ENCODE peak calls at places on chromosomes 1 and 21, in six cellular contexts. One of them, this sample, is unnamed.

GRCh38 chr1:111204211-111204883 is 3.9 kb upstream of the DENND2D start:
- DNase-seq in neuronal stem cell: no peak
- DNase-seq in H1: no peak
- DNase-seq in mesenchymal stem cell: no peak
- DNase-seq in IMR-90: no peak
- DNase-seq in trophoblast cell: no peak
- DNase-seq in this sample: no peak

GRCh38 chr1:71083271-71083670 is 2.4 kb upstream of the ZRANB2 start:
- DNase-seq in neuronal stem cell: no peak
- DNase-seq in trophoblast cell: no peak
- DNase-seq in IMR-90: no peak
- DNase-seq in H1: no peak
- DNase-seq in mesenchymal stem cell: peak
- DNase-seq in this sample: no peak

GRCh38 chr21:24110846-24111245 is 1496.4 kb downstream of the MRPL39 start:
- DNase-seq in mesenchymal stem cell: no peak
- DNase-seq in H1: no peak
- DNase-seq in neuronal stem cell: no peak
- DNase-seq in trophoblast cell: no peak
- DNase-seq in IMR-90: peak
- DNase-seq in this sample: no peak

GRCh38 chr21:17829472-17829871 is 10.3 kb upstream of the C21orf91 start:
- DNase-seq in trophoblast cell: peak
- DNase-seq in neuronal stem cell: no peak
- DNase-seq in IMR-90: peak
- DNase-seq in H1: no peak
- DNase-seq in mesenchymal stem cell: no peak
- DNase-seq in this sample: no peak

GRCh38 chr1:205350626-205351235 is 6.0 kb downstream of the KLHDC8A start:
- DNase-seq in neuronal stem cell: no peak
- DNase-seq in H1: no peak
- DNase-seq in trophoblast cell: no peak
- DNase-seq in mesenchymal stem cell: no peak
- DNase-seq in IMR-90: no peak
- DNase-seq in this sample: peak

GRCh38 chr1:153976819-153977249 is 640 bp downstream of the JTB start:
- DNase-seq in neuronal stem cell: no peak
- DNase-seq in mesenchymal stem cell: no peak
- DNase-seq in trophoblast cell: no peak
- DNase-seq in IMR-90: no peak
- DNase-seq in H1: no peak
- DNase-seq in this sample: no peak

GRCh38 chr1:185813401-185813979 is 79.3 kb downstream of the HMCN1 start:
- DNase-seq in trophoblast cell: peak
- DNase-seq in mesenchymal stem cell: peak
- DNase-seq in neuronal stem cell: peak
- DNase-seq in IMR-90: peak
- DNase-seq in H1: no peak
- DNase-seq in this sample: no peak

GRCh38 chr1:223771814-223772770 is 59.8 kb downstream of the CAPN2 start:
- DNase-seq in IMR-90: peak
- DNase-seq in H1: peak
- DNase-seq in mesenchymal stem cell: peak
- DNase-seq in neuronal stem cell: no peak
- DNase-seq in trophoblast cell: peak
- DNase-seq in this sample: peak

GRCh38 chr1:18880585-18880984 is 21.1 kb upstream of the TAS1R2 start:
- DNase-seq in trophoblast cell: no peak
- DNase-seq in neuronal stem cell: no peak
- DNase-seq in H1: no peak
- DNase-seq in mesenchymal stem cell: no peak
- DNase-seq in IMR-90: no peak
- DNase-seq in this sample: no peak

GRCh38 chr1:241964550-241965241 is 7.1 kb downstream of the BECN2 start:
- DNase-seq in neuronal stem cell: no peak
- DNase-seq in H1: no peak
- DNase-seq in IMR-90: peak
- DNase-seq in mesenchymal stem cell: no peak
- DNase-seq in trophoblast cell: peak
- DNase-seq in this sample: no peak

GRCh38 chr1:179637211-179637860 is 45.7 kb downstream of the TDRD5 start:
- DNase-seq in IMR-90: no peak
- DNase-seq in trophoblast cell: no peak
- DNase-seq in neuronal stem cell: no peak
- DNase-seq in mesenchymal stem cell: no peak
- DNase-seq in H1: no peak
- DNase-seq in this sample: no peak

DNA sequence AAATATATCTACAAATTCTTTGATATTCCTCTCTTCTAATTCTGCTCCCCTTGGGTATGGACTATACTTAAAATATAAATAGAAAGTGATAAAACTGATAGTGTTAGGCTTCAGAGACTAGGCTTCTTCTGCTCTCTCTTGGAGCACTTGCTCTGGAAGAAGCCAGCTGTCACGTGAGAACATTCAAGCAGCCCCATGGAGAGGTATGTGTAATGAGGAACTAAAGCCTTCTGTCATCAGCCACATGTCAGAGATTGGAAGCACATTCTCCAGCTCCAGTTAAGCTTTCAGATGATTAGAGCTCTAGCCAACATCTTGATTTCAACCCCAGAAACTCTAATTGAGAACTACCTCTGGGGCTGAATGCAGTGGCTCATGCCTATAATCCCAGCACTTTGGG is 34.3 kb downstream of the XKR8 start:
- DNase-seq in mesenchymal stem cell: no peak
- DNase-seq in IMR-90: no peak
- DNase-seq in trophoblast cell: peak
- DNase-seq in neuronal stem cell: no peak
- DNase-seq in H1: no peak
- DNase-seq in this sample: no peak
- H2AFZ ChIP-seq in mesenchymal stem cell: no peak
- H2AFZ ChIP-seq in IMR-90: no peak
- H2AFZ ChIP-seq in trophoblast cell: no peak
- H2AFZ ChIP-seq in neuronal stem cell: no peak
- H2AFZ ChIP-seq in H1: no peak
- H2AFZ ChIP-seq in this sample: no peak

GRCh38 chr1:151457911-151458882 is 1.1 kb downstream of the POGZ start:
- DNase-seq in IMR-90: peak
- DNase-seq in trophoblast cell: peak
- DNase-seq in mesenchymal stem cell: peak
- DNase-seq in neuronal stem cell: peak
- DNase-seq in H1: peak
- DNase-seq in this sample: peak
- H4K8ac ChIP-seq in IMR-90: peak
- H4K8ac ChIP-seq in trophoblast cell: peak
- H4K8ac ChIP-seq in mesenchymal stem cell: no peak
- H4K8ac ChIP-seq in neuronal stem cell: no peak
- H4K8ac ChIP-seq in H1: no peak
- H4K8ac ChIP-seq in this sample: no peak

GRCh38 chr1:206575894-206576737 is 36.1 kb downstream of the EIF2D start:
- DNase-seq in H1: no peak
- DNase-seq in trophoblast cell: no peak
- DNase-seq in mesenchymal stem cell: no peak
- DNase-seq in IMR-90: no peak
- DNase-seq in neuronal stem cell: no peak
- DNase-seq in this sample: no peak
- H2AFZ ChIP-seq in H1: no peak
- H2AFZ ChIP-seq in trophoblast cell: no peak
- H2AFZ ChIP-seq in mesenchymal stem cell: no peak
- H2AFZ ChIP-seq in IMR-90: no peak
- H2AFZ ChIP-seq in neuronal stem cell: no peak
- H2AFZ ChIP-seq in this sample: no peak

DNA sequence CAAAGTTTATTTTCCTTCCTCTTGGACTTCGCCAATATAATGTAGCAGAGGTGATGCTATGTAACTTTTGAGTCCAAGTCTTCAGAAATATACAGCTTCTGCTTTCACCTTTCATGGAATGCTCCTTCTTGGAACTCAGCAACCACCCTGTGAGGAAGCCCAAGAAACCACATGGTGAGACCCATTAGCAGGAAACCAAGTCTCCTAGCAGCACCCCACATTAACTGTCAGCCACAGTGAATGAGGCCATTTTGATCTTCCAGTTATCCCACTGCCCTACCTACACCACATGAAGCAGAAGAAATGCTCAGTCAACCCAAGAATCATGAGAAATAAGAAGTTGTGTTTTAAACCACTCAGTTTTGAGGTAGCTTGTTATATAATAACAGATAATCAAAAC is 58.2 kb downstream of the PAPPA2 start:
- DNase-seq in trophoblast cell: no peak
- DNase-seq in H1: no peak
- DNase-seq in IMR-90: no peak
- DNase-seq in neuronal stem cell: no peak
- DNase-seq in mesenchymal stem cell: no peak
- DNase-seq in this sample: no peak
- H4K8ac ChIP-seq in trophoblast cell: no peak
- H4K8ac ChIP-seq in H1: no peak
- H4K8ac ChIP-seq in IMR-90: no peak
- H4K8ac ChIP-seq in neuronal stem cell: no peak
- H4K8ac ChIP-seq in mesenchymal stem cell: no peak
- H4K8ac ChIP-seq in this sample: no peak

GRCh38 chr1:172145231-172145651 is 275.2 kb upstream of the C1orf105 start:
- DNase-seq in IMR-90: peak
- DNase-seq in trophoblast cell: no peak
- DNase-seq in mesenchymal stem cell: peak
- DNase-seq in H1: no peak
- DNase-seq in neuronal stem cell: no peak
- DNase-seq in this sample: no peak
- H2AFZ ChIP-seq in IMR-90: peak
- H2AFZ ChIP-seq in trophoblast cell: no peak
- H2AFZ ChIP-seq in mesenchymal stem cell: no peak
- H2AFZ ChIP-seq in H1: no peak
- H2AFZ ChIP-seq in neuronal stem cell: peak
- H2AFZ ChIP-seq in this sample: no peak

DNA sequence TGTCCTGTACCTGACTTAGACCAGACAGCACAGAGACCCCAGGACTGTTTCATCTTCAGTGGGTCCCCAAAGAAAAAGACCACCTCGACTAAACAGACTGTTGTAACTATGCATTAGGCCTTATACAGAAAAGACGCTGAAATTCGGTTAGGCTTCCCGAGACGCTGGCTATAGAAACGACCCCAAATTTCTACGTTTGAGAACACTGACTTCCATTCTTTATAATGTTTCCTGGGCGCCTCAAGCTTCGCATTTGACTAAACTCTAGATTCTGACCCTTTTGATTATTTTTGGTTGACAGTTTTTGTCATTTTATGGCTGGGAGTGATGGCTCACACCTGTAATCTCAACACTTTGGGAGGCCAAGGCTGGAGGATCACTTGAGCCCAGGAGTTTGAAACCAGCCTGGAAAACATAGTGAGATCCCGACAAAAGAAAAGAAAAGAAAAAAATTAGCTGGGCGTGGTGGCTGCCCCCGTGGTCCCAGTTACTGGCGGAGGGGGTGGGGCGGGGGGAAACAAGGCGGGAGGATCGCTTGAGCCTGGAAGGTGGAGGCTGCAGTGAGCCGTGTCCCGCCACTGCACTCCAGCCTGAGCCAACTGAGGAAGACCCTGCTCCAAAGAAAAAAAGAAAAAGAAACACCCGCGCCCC is 861 bp upstream of the TRAPPC10 start:
- DNase-seq in mesenchymal stem cell: no peak
- DNase-seq in neuronal stem cell: no peak
- DNase-seq in H1: no peak
- DNase-seq in IMR-90: no peak
- DNase-seq in trophoblast cell: no peak
- DNase-seq in this sample: peak
- H4K8ac ChIP-seq in mesenchymal stem cell: peak
- H4K8ac ChIP-seq in neuronal stem cell: no peak
- H4K8ac ChIP-seq in H1: peak
- H4K8ac ChIP-seq in IMR-90: peak
- H4K8ac ChIP-seq in trophoblast cell: peak
- H4K8ac ChIP-seq in this sample: no peak

GRCh38 chr1:100785399-100786082 is 66.0 kb downstream of the VCAM1 start:
- DNase-seq in mesenchymal stem cell: peak
- DNase-seq in trophoblast cell: no peak
- DNase-seq in H1: no peak
- DNase-seq in IMR-90: peak
- DNase-seq in neuronal stem cell: no peak
- DNase-seq in this sample: no peak
- H2AFZ ChIP-seq in mesenchymal stem cell: no peak
- H2AFZ ChIP-seq in trophoblast cell: no peak
- H2AFZ ChIP-seq in H1: peak
- H2AFZ ChIP-seq in IMR-90: no peak
- H2AFZ ChIP-seq in neuronal stem cell: peak
- H2AFZ ChIP-seq in this sample: no peak

GRCh38 chr1:208785629-208786028 is 541.4 kb upstream of the PLXNA2 start:
- DNase-seq in trophoblast cell: no peak
- DNase-seq in mesenchymal stem cell: no peak
- DNase-seq in H1: no peak
- DNase-seq in neuronal stem cell: no peak
- DNase-seq in IMR-90: no peak
- DNase-seq in this sample: no peak

GRCh38 chr1:208788013-208788412 is 543.8 kb upstream of the PLXNA2 start:
- DNase-seq in mesenchymal stem cell: no peak
- DNase-seq in neuronal stem cell: no peak
- DNase-seq in IMR-90: no peak
- DNase-seq in trophoblast cell: no peak
- DNase-seq in H1: no peak
- DNase-seq in this sample: no peak

GRCh38 chr1:208793946-208794345 is 549.8 kb upstream of the PLXNA2 start:
- DNase-seq in neuronal stem cell: no peak
- DNase-seq in IMR-90: no peak
- DNase-seq in mesenchymal stem cell: no peak
- DNase-seq in H1: no peak
- DNase-seq in trophoblast cell: peak
- DNase-seq in this sample: no peak

GRCh38 chr1:208787219-208787618 is 543.0 kb upstream of the PLXNA2 start:
- DNase-seq in H1: no peak
- DNase-seq in IMR-90: no peak
- DNase-seq in trophoblast cell: no peak
- DNase-seq in neuronal stem cell: no peak
- DNase-seq in mesenchymal stem cell: no peak
- DNase-seq in this sample: no peak

GRCh38 chr1:208791458-208791857 is 547.3 kb upstream of the PLXNA2 start:
- DNase-seq in IMR-90: no peak
- DNase-seq in trophoblast cell: peak
- DNase-seq in mesenchymal stem cell: no peak
- DNase-seq in neuronal stem cell: no peak
- DNase-seq in H1: no peak
- DNase-seq in this sample: no peak
- H4K8ac ChIP-seq in IMR-90: no peak
- H4K8ac ChIP-seq in trophoblast cell: no peak
- H4K8ac ChIP-seq in mesenchymal stem cell: no peak
- H4K8ac ChIP-seq in neuronal stem cell: no peak
- H4K8ac ChIP-seq in H1: no peak
- H4K8ac ChIP-seq in this sample: no peak

DNA sequence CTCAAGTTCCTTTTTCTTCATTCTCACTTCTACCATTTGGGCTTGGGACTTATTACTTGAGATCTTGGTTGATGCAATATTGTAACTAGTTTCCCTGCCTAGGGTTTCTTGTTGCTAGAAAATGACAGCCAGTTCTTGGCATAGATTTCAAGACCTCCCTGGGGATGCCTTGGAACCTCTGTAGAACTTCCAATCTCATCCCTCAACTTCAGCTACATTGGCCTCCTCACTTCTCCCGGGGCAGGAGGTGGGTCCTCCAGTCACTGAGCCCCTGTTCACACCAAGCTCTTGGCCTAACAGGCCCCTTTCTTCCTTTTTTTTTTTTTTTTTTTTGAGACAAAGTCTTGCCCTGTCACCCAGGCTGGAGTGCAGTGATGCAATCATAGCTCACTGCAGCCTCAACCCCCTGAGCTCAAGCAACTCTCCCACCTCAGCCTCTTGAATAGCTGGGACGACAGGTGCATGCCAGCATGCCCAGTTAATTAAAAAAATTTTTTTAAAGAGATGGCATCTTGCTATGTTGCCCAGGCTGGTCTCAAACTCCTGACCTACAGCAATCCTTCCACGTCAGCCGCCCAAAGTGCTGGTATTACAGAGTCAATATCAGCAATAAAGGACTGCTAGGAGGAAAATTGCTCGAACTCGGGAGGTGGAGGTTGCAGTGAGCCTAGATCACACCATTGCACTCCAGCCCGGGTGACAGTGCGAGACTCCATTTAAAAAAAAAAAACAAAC is 33.1 kb downstream of the MAP3K7CL start:
- DNase-seq in IMR-90: no peak
- DNase-seq in neuronal stem cell: no peak
- DNase-seq in mesenchymal stem cell: peak
- DNase-seq in trophoblast cell: peak
- DNase-seq in H1: no peak
- DNase-seq in this sample: no peak
- H2AFZ ChIP-seq in IMR-90: no peak
- H2AFZ ChIP-seq in neuronal stem cell: no peak
- H2AFZ ChIP-seq in mesenchymal stem cell: no peak
- H2AFZ ChIP-seq in trophoblast cell: no peak
- H2AFZ ChIP-seq in H1: no peak
- H2AFZ ChIP-seq in this sample: no peak